ENCODE peak calls at places on chromosomes 5 and 9, in six cellular contexts. G is COR-L47; L is CD4-positive, alpha-beta T cell; I is brain microvascular endothelial cell; M is chondrocyte; F is activated CD4-positive, alpha-beta T cell treated with anti-CD3 and anti-CD28 coated beads, Interleukin-2, amount 10 ng/mL, durations not matched to agents 24 days and 14 days. Y is an unnamed sample.

GRCh38 chr9:7234144-7234543 is 476.4 kb downstream of the KDM4C start:
- DNase-seq in G (no peak), M (no peak), L (no peak), I (peak), F (peak), Y (no peak)

GRCh38 chr5:6459896-6460295 is 11.2 kb downstream of the UBE2QL1 start:
- DNase-seq in F (no peak), I (no peak), M (no peak), G (no peak), L (no peak), Y (no peak)

GRCh38 chr5:173953528-173954090 is 35.4 kb upstream of the C5orf47 start:
- DNase-seq in G (no peak), I (peak), M (no peak), L (no peak), F (no peak), Y (no peak)

GRCh38 chr5:119367502-119368237 is 11.9 kb downstream of the TNFAIP8 start:
- DNase-seq in M (no peak), F (peak), G (no peak), L (no peak), I (no peak), Y (peak)

GRCh38 chr5:130529716-130530485 is 625.6 kb downstream of the CHSY3 start:
- DNase-seq in M (no peak), L (no peak), G (no peak), I (no peak), F (no peak), Y (no peak)

GRCh38 chr5:65076251-65076869 is 307.6 kb downstream of the CWC27 start:
- DNase-seq in M (no peak), F (peak), I (peak), G (peak), L (peak), Y (no peak)

GRCh38 chr5:57887851-57888621 is 405.4 kb upstream of the ACTBL2 start:
- DNase-seq in L (no peak), G (peak), I (peak), F (no peak), M (no peak), Y (peak)

GRCh38 chr9:23941051-23941450 is 115.0 kb upstream of the ELAVL2 start:
- DNase-seq in I (no peak), L (no peak), F (no peak), G (no peak), M (no peak), Y (no peak)

GRCh38 chr9:14373319-14373632 is 59.3 kb upstream of the NFIB start:
- DNase-seq in F (no peak), L (no peak), I (no peak), G (no peak), M (no peak), Y (no peak)